ENCODE peak calls at places on chromosomes 16 and 17, in seven cellular contexts. L is KG1; Z is fibroblast of the conjunctiva; B is mesothelial cell of epicardium; M is caudate nucleus; F is cardiac fibroblast; V is stimulated activated CD8-positive, alpha-beta memory T cell treated with anti-CD3 and anti-CD28 coated beads, Interleukin-4, amount 100 ng/mL, for 4 hours. K is an unnamed sample.

GRCh38 chr17:50043290-50044148 is 12.4 kb upstream of the ITGA3 start:
- DNase-seq in L (no peak), Z (no peak), B (no peak), M (no peak), F (peak; percentile 48), V (no peak), K (no peak)

GRCh38 chr17:77516902-77517301 is 376.1 kb downstream of the SEC14L1 start:
- DNase-seq in L (no peak), Z (peak; percentile 50), B (no peak), M (no peak), F (peak; percentile 82), V (no peak), K (no peak)

GRCh38 chr16:75244844-75245758 is 6.3 kb downstream of the BCAR1 start:
- DNase-seq in L (no peak), Z (peak; percentile 83), B (peak; percentile 64), M (peak; percentile 90), F (peak; percentile 97), V (no peak), K (no peak)

GRCh38 chr16:29743827-29744531 is 1.8 kb downstream of the C16orf54 start:
- DNase-seq in L (no peak), Z (no peak), B (no peak), M (no peak), F (no peak), V (no peak), K (no peak)

GRCh38 chr16:53022374-53022773 is 30.3 kb downstream of the CHD9NB start:
- DNase-seq in L (no peak), Z (peak; percentile 34), B (peak; percentile 43), M (no peak), F (peak; percentile 68), V (no peak), K (peak; percentile 47)

GRCh38 chr16:46748775-46749705 is 896 bp upstream of the MYLK3 start:
- DNase-seq in L (no peak), Z (no peak), B (no peak), M (no peak), F (no peak), V (no peak), K (no peak)

GRCh38 chr17:77147357-77147801 is 6.6 kb downstream of the SEC14L1 start:
- DNase-seq in L (no peak), Z (no peak), B (no peak), M (no peak), F (no peak), V (no peak), K (no peak)

GRCh38 chr16:8887952-8888560 is 5.9 kb downstream of the LITAFD start:
- DNase-seq in L (no peak), Z (no peak), B (no peak), M (peak; percentile 23), F (peak; percentile 74), V (no peak), K (no peak)

GRCh38 chr17:32583053-32583452 is 96.3 kb downstream of the CDK5R1 start:
- DNase-seq in L (no peak), Z (no peak), B (no peak), M (no peak), F (no peak), V (no peak), K (no peak)

GRCh38 chr17:362721-363120 is 10.1 kb upstream of the RPH3AL start:
- DNase-seq in L (no peak), Z (no peak), B (no peak), M (no peak), F (no peak), V (no peak), K (no peak)

GRCh38 chr17:6303664-6304063 is 131.3 kb downstream of the AIPL1 start:
- DNase-seq in L (no peak), Z (no peak), B (peak; percentile 74), M (no peak), F (peak; percentile 7), V (no peak), K (peak; percentile 68)

GRCh38 chr17:38742431-38743308 is 5.5 kb downstream of the PCGF2 start:
- DNase-seq in L (no peak), Z (peak; percentile 91), B (peak; percentile 79), M (no peak), F (peak; percentile 95), V (no peak), K (no peak)

GRCh38 chr17:78168906-78169793 is 769 bp downstream of the SYNGR2 start:
- DNase-seq in L (no peak), Z (no peak), B (peak; percentile 49), M (peak; percentile 35), F (peak; percentile 31), V (peak; percentile 33), K (no peak)

GRCh38 chr17:50495918-50496317 is 12.3 kb upstream of the MYCBPAP start:
- DNase-seq in L (no peak), Z (no peak), B (no peak), M (no peak), F (peak; percentile 52), V (no peak), K (no peak)

GRCh38 chr17:34051046-34051445 is 204.0 kb upstream of the CCL2 start:
- DNase-seq in L (no peak), Z (no peak), B (no peak), M (no peak), F (no peak), V (no peak), K (no peak)

GRCh38 chr17:70859829-70860228 is 690.5 kb downstream of the KCNJ2 start:
- DNase-seq in L (no peak), Z (no peak), B (no peak), M (no peak), F (no peak), V (no peak), K (no peak)

GRCh38 chr17:45757431-45758218 is 26.5 kb upstream of the CRHR1 start:
- DNase-seq in L (no peak), Z (no peak), B (no peak), M (no peak), F (no peak), V (no peak), K (no peak)

GRCh38 chr16:15581127-15581815 is 61.7 kb downstream of the MARF1 start:
- DNase-seq in L (no peak), Z (no peak), B (no peak), M (no peak), F (no peak), V (no peak), K (no peak)

GRCh38 chr16:5176505-5176904 is 78.9 kb upstream of the EEF2KMT start:
- DNase-seq in L (no peak), Z (no peak), B (no peak), M (no peak), F (no peak), V (no peak), K (no peak)

GRCh38 chr16:88885693-88886253 is 19.3 kb upstream of the PABPN1L start:
- DNase-seq in L (no peak), Z (no peak), B (no peak), M (no peak), F (no peak), V (no peak), K (no peak)

GRCh38 chr17:4059656-4060055 is 83.2 kb downstream of the ZZEF1 start:
- DNase-seq in L (no peak), Z (no peak), B (no peak), M (no peak), F (no peak), V (no peak), K (no peak)

GRCh38 chr17:62807812-62808575 is at the start of gene MARCHF10:
- DNase-seq in L (no peak), Z (no peak), B (peak; percentile 68), M (peak; percentile 78), F (no peak), V (peak; percentile 44), K (no peak)

GRCh38 chr16:52545544-52546262 is 1.2 kb downstream of the TOX3 start:
- DNase-seq in L (no peak), Z (no peak), B (no peak), M (no peak), F (no peak), V (no peak), K (peak; percentile 36)

GRCh38 chr16:48384305-48384981 is 770 bp downstream of the SIAH1 start:
- DNase-seq in L (no peak), Z (no peak), B (peak; percentile 64), M (peak; percentile 18), F (peak; percentile 37), V (no peak), K (peak; percentile 50)

GRCh38 chr16:6247150-6247549 is 1085.5 kb upstream of the RBFOX1 start:
- DNase-seq in L (no peak), Z (no peak), B (no peak), M (no peak), F (no peak), V (no peak), K (no peak)

GRCh38 chr17:68585643-68586042 is 15.5 kb downstream of the FAM20A start:
- DNase-seq in L (no peak), Z (no peak), B (no peak), M (no peak), F (no peak), V (no peak), K (no peak)

GRCh38 chr17:38466346-38467315 is 38.4 kb downstream of the ARHGAP23 start:
- DNase-seq in L (no peak), Z (no peak), B (no peak), M (no peak), F (no peak), V (no peak), K (no peak)

K was measured in neural crest cell.